ENCODE peak calls at places on chromosomes 6 and 20, in seven cellular contexts. One of them, this sample, is unnamed.

GRCh38 chr6:44820366-44821158 is 433.1 kb downstream of the CDC5L start:
- DNase-seq in AML-193: no peak
- DNase-seq in ACHN: no peak
- DNase-seq in epithelial cell of esophagus: peak
- DNase-seq in hepatic stellate cell: no peak
- DNase-seq in kidney glomerular epithelial cell: no peak
- DNase-seq in HFF-Myc: no peak
- DNase-seq in this sample: no peak

GRCh38 chr6:116011096-116011401 is 49.6 kb downstream of the FRK start:
- DNase-seq in AML-193: no peak
- DNase-seq in ACHN: no peak
- DNase-seq in epithelial cell of esophagus: no peak
- DNase-seq in hepatic stellate cell: no peak
- DNase-seq in kidney glomerular epithelial cell: no peak
- DNase-seq in HFF-Myc: no peak
- DNase-seq in this sample: no peak

GRCh38 chr6:135743476-135743875 is 108.0 kb upstream of the PDE7B start:
- DNase-seq in AML-193: no peak
- DNase-seq in ACHN: no peak
- DNase-seq in epithelial cell of esophagus: no peak
- DNase-seq in hepatic stellate cell: no peak
- DNase-seq in kidney glomerular epithelial cell: no peak
- DNase-seq in HFF-Myc: no peak
- DNase-seq in this sample: no peak

GRCh38 chr6:144305985-144306384 is 20.9 kb downstream of the UTRN start:
- DNase-seq in AML-193: no peak
- DNase-seq in ACHN: no peak
- DNase-seq in epithelial cell of esophagus: no peak
- DNase-seq in hepatic stellate cell: no peak
- DNase-seq in kidney glomerular epithelial cell: no peak
- DNase-seq in HFF-Myc: no peak
- DNase-seq in this sample: no peak

GRCh38 chr6:132614554-132614953 is 9.5 kb downstream of the TAAR2 start:
- DNase-seq in AML-193: no peak
- DNase-seq in ACHN: peak
- DNase-seq in epithelial cell of esophagus: peak
- DNase-seq in hepatic stellate cell: no peak
- DNase-seq in kidney glomerular epithelial cell: no peak
- DNase-seq in HFF-Myc: no peak
- DNase-seq in this sample: no peak

GRCh38 chr6:105179244-105180065 is at the start of gene POPDC3:
- DNase-seq in AML-193: no peak
- DNase-seq in ACHN: no peak
- DNase-seq in epithelial cell of esophagus: peak
- DNase-seq in hepatic stellate cell: peak
- DNase-seq in kidney glomerular epithelial cell: no peak
- DNase-seq in HFF-Myc: no peak
- DNase-seq in this sample: peak

GRCh38 chr20:53355790-53356189 is 237.8 kb downstream of the ZNF217 start:
- DNase-seq in AML-193: no peak
- DNase-seq in ACHN: no peak
- DNase-seq in epithelial cell of esophagus: no peak
- DNase-seq in hepatic stellate cell: no peak
- DNase-seq in kidney glomerular epithelial cell: no peak
- DNase-seq in HFF-Myc: no peak
- DNase-seq in this sample: no peak

GRCh38 chr20:15654208-15654649 is 919.0 kb downstream of the KIF16B start:
- DNase-seq in AML-193: peak
- DNase-seq in ACHN: peak
- DNase-seq in epithelial cell of esophagus: peak
- DNase-seq in hepatic stellate cell: peak
- DNase-seq in kidney glomerular epithelial cell: peak
- DNase-seq in HFF-Myc: peak
- DNase-seq in this sample: no peak

GRCh38 chr6:90098025-90098474 is 198.6 kb downstream of the BACH2 start:
- DNase-seq in AML-193: peak
- DNase-seq in ACHN: no peak
- DNase-seq in epithelial cell of esophagus: peak
- DNase-seq in hepatic stellate cell: no peak
- DNase-seq in kidney glomerular epithelial cell: peak
- DNase-seq in HFF-Myc: peak
- DNase-seq in this sample: no peak

GRCh38 chr6:41733707-41734665 is 1.4 kb downstream of the TFEB start:
- DNase-seq in AML-193: peak
- DNase-seq in ACHN: peak
- DNase-seq in epithelial cell of esophagus: peak
- DNase-seq in hepatic stellate cell: peak
- DNase-seq in kidney glomerular epithelial cell: peak
- DNase-seq in HFF-Myc: no peak
- DNase-seq in this sample: peak

GRCh38 chr6:12354499-12354898 is 64.3 kb downstream of the EDN1 start:
- DNase-seq in AML-193: no peak
- DNase-seq in ACHN: peak
- DNase-seq in epithelial cell of esophagus: peak
- DNase-seq in hepatic stellate cell: peak
- DNase-seq in kidney glomerular epithelial cell: peak
- DNase-seq in HFF-Myc: no peak
- DNase-seq in this sample: peak

GRCh38 chr6:24743265-24743943 is 24.4 kb upstream of the C6orf62 start:
- DNase-seq in AML-193: peak
- DNase-seq in ACHN: peak
- DNase-seq in epithelial cell of esophagus: peak
- DNase-seq in hepatic stellate cell: peak
- DNase-seq in kidney glomerular epithelial cell: peak
- DNase-seq in HFF-Myc: peak
- DNase-seq in this sample: peak

GRCh38 chr6:161245363-161245762 is 28.5 kb downstream of the AGPAT4 start:
- DNase-seq in AML-193: no peak
- DNase-seq in ACHN: no peak
- DNase-seq in epithelial cell of esophagus: no peak
- DNase-seq in hepatic stellate cell: no peak
- DNase-seq in kidney glomerular epithelial cell: no peak
- DNase-seq in HFF-Myc: no peak
- DNase-seq in this sample: no peak

GRCh38 chr6:146433881-146434741 is 109.5 kb upstream of the RAB32 start:
- DNase-seq in AML-193: no peak
- DNase-seq in ACHN: no peak
- DNase-seq in epithelial cell of esophagus: peak
- DNase-seq in hepatic stellate cell: no peak
- DNase-seq in kidney glomerular epithelial cell: no peak
- DNase-seq in HFF-Myc: no peak
- DNase-seq in this sample: no peak

GRCh38 chr20:22586645-22587310 is 2.4 kb upstream of the FOXA2 start:
- DNase-seq in AML-193: no peak
- DNase-seq in ACHN: peak
- DNase-seq in epithelial cell of esophagus: peak
- DNase-seq in hepatic stellate cell: no peak
- DNase-seq in kidney glomerular epithelial cell: no peak
- DNase-seq in HFF-Myc: no peak
- DNase-seq in this sample: no peak

GRCh38 chr6:68559716-68560115 is 75.4 kb upstream of the ADGRB3 start:
- DNase-seq in AML-193: no peak
- DNase-seq in ACHN: no peak
- DNase-seq in epithelial cell of esophagus: peak
- DNase-seq in hepatic stellate cell: no peak
- DNase-seq in kidney glomerular epithelial cell: no peak
- DNase-seq in HFF-Myc: no peak
- DNase-seq in this sample: no peak

GRCh38 chr20:10670521-10671220 is 3.1 kb downstream of the JAG1 start:
- DNase-seq in AML-193: no peak
- DNase-seq in ACHN: no peak
- DNase-seq in epithelial cell of esophagus: no peak
- DNase-seq in hepatic stellate cell: no peak
- DNase-seq in kidney glomerular epithelial cell: peak
- DNase-seq in HFF-Myc: no peak
- DNase-seq in this sample: no peak

GRCh38 chr6:107822154-107823046 is 1.7 kb downstream of the SCML4 start:
- DNase-seq in AML-193: peak
- DNase-seq in ACHN: peak
- DNase-seq in epithelial cell of esophagus: no peak
- DNase-seq in hepatic stellate cell: no peak
- DNase-seq in kidney glomerular epithelial cell: no peak
- DNase-seq in HFF-Myc: no peak
- DNase-seq in this sample: no peak

GRCh38 chr6:12359051-12359450 is 68.9 kb downstream of the EDN1 start:
- DNase-seq in AML-193: no peak
- DNase-seq in ACHN: no peak
- DNase-seq in epithelial cell of esophagus: no peak
- DNase-seq in hepatic stellate cell: no peak
- DNase-seq in kidney glomerular epithelial cell: no peak
- DNase-seq in HFF-Myc: no peak
- DNase-seq in this sample: no peak

GRCh38 chr6:2127484-2127911 is 117.9 kb downstream of the GMDS start:
- DNase-seq in AML-193: no peak
- DNase-seq in ACHN: no peak
- DNase-seq in epithelial cell of esophagus: no peak
- DNase-seq in hepatic stellate cell: no peak
- DNase-seq in kidney glomerular epithelial cell: no peak
- DNase-seq in HFF-Myc: no peak
- DNase-seq in this sample: no peak

GRCh38 chr6:49556429-49556837 is 6.0 kb downstream of the C6orf141 start:
- DNase-seq in AML-193: no peak
- DNase-seq in ACHN: peak
- DNase-seq in epithelial cell of esophagus: peak
- DNase-seq in hepatic stellate cell: no peak
- DNase-seq in kidney glomerular epithelial cell: peak
- DNase-seq in HFF-Myc: no peak
- DNase-seq in this sample: no peak

GRCh38 chr6:37048851-37049734 is 43.6 kb downstream of the FGD2 start:
- DNase-seq in AML-193: no peak
- DNase-seq in ACHN: peak
- DNase-seq in epithelial cell of esophagus: peak
- DNase-seq in hepatic stellate cell: peak
- DNase-seq in kidney glomerular epithelial cell: peak
- DNase-seq in HFF-Myc: peak
- DNase-seq in this sample: peak

GRCh38 chr6:91523511-91523910 is 936.6 kb upstream of the MAP3K7 start:
- DNase-seq in AML-193: no peak
- DNase-seq in ACHN: no peak
- DNase-seq in epithelial cell of esophagus: no peak
- DNase-seq in hepatic stellate cell: no peak
- DNase-seq in kidney glomerular epithelial cell: no peak
- DNase-seq in HFF-Myc: no peak
- DNase-seq in this sample: no peak

GRCh38 chr20:47551240-47551639 is 49.6 kb downstream of the NCOA3 start:
- DNase-seq in AML-193: no peak
- DNase-seq in ACHN: no peak
- DNase-seq in epithelial cell of esophagus: no peak
- DNase-seq in hepatic stellate cell: no peak
- DNase-seq in kidney glomerular epithelial cell: no peak
- DNase-seq in HFF-Myc: no peak
- DNase-seq in this sample: no peak

GRCh38 chr20:19940945-19941590 is 76.1 kb upstream of the NAA20 start:
- DNase-seq in AML-193: no peak
- DNase-seq in ACHN: no peak
- DNase-seq in epithelial cell of esophagus: no peak
- DNase-seq in hepatic stellate cell: peak
- DNase-seq in kidney glomerular epithelial cell: no peak
- DNase-seq in HFF-Myc: no peak
- DNase-seq in this sample: no peak

GRCh38 chr6:40274058-40274457 is 313.1 kb downstream of the LRFN2 start:
- DNase-seq in AML-193: no peak
- DNase-seq in ACHN: no peak
- DNase-seq in epithelial cell of esophagus: no peak
- DNase-seq in hepatic stellate cell: no peak
- DNase-seq in kidney glomerular epithelial cell: peak
- DNase-seq in HFF-Myc: no peak
- DNase-seq in this sample: no peak

GRCh38 chr6:123909989-123910388 is 106.3 kb downstream of the NKAIN2 start:
- DNase-seq in AML-193: no peak
- DNase-seq in ACHN: no peak
- DNase-seq in epithelial cell of esophagus: no peak
- DNase-seq in hepatic stellate cell: no peak
- DNase-seq in kidney glomerular epithelial cell: no peak
- DNase-seq in HFF-Myc: no peak
- DNase-seq in this sample: no peak

This sample was measured in SJSA1.